ENCODE peak calls at places on chromosomes 13 and 19, in five cellular contexts. F is A549, H is K562, T is HepG2, K is SK-N-SH. I is an unnamed sample.

GRCh38 chr13:91014696-91015095 is 332.8 kb upstream of the MIR17HG start:
- DNase-seq in F (no peak), H (no peak), T (no peak), K (no peak), I (no peak)

GRCh38 chr13:50156140-50156539 is 140.9 kb downstream of the KCNRG start:
- DNase-seq in F (no peak), H (no peak), T (peak), K (no peak), I (no peak)

GRCh38 chr13:102197193-102197592 is 204.7 kb downstream of the FGF14 start:
- DNase-seq in F (peak), H (no peak), T (peak), K (no peak), I (no peak)

GRCh38 chr13:44710576-44710975 is 134.4 kb upstream of the TSC22D1 start:
- DNase-seq in F (peak), H (no peak), T (no peak), K (no peak), I (peak)

GRCh38 chr13:21673592-21674270 is 2.9 kb downstream of the FGF9 start:
- DNase-seq in F (peak), H (peak), T (no peak), K (peak), I (no peak)

GRCh38 chr13:31797154-31797775 is 57.9 kb downstream of the RXFP2 start:
- DNase-seq in F (peak), H (peak), T (peak), K (peak), I (no peak)

GRCh38 chr19:17860331-17860992 is 752 bp downstream of the RPL18A start:
- DNase-seq in F (no peak), H (no peak), T (no peak), K (no peak), I (no peak)

GRCh38 chr19:50537306-50537685 is 23.6 kb upstream of the ASPDH start:
- DNase-seq in F (no peak), H (no peak), T (no peak), K (no peak), I (no peak)

GRCh38 chr19:52322429-52322828 is 13.6 kb upstream of the ZNF610 start:
- DNase-seq in F (no peak), H (no peak), T (no peak), K (no peak), I (no peak)

GRCh38 chr13:99360696-99361095 is 53.5 kb upstream of the GPR183 start:
- DNase-seq in F (no peak), H (no peak), T (no peak), K (no peak), I (no peak)

GRCh38 chr13:25753976-25754375 is 297.8 kb downstream of the SHISA2 start:
- DNase-seq in F (no peak), H (no peak), T (no peak), K (no peak), I (no peak)

GRCh38 chr19:7224205-7224833 is 69.9 kb downstream of the INSR start:
- DNase-seq in F (no peak), H (no peak), T (peak), K (no peak), I (no peak)

GRCh38 chr19:24060687-24061356 is 26.2 kb upstream of the ZNF254 start:
- DNase-seq in F (no peak), H (no peak), T (no peak), K (no peak), I (no peak)

GRCh38 chr19:43584484-43584883 is 8.9 kb downstream of the PINLYP start:
- DNase-seq in F (no peak), H (no peak), T (no peak), K (no peak), I (no peak)

GRCh38 chr13:83125791-83126190 is 756.5 kb downstream of the SLITRK1 start:
- DNase-seq in F (no peak), H (no peak), T (no peak), K (no peak), I (no peak)

GRCh38 chr13:95288899-95289500 is 12.3 kb downstream of the ABCC4 start:
- DNase-seq in F (no peak), H (no peak), T (no peak), K (no peak), I (no peak)

GRCh38 chr13:99967884-99968520 is 3.6 kb downstream of the ZIC5 start:
- DNase-seq in F (peak), H (no peak), T (no peak), K (peak), I (no peak)

GRCh38 chr19:29432677-29433076 is 93.1 kb upstream of the VSTM2B start:
- DNase-seq in F (no peak), H (no peak), T (no peak), K (no peak), I (no peak)

GRCh38 chr13:50617134-50617721 is 226.3 kb downstream of the DLEU7 start:
- DNase-seq in F (peak), H (no peak), T (no peak), K (no peak), I (no peak)

GRCh38 chr19:55674459-55674840 is 576 bp upstream of the EPN1 start:
- DNase-seq in F (no peak), H (no peak), T (no peak), K (no peak), I (no peak)

GRCh38 chr13:99605417-99606321 is 104.4 kb downstream of the TM9SF2 start:
- DNase-seq in F (peak), H (peak), T (peak), K (peak), I (no peak)

GRCh38 chr13:91017669-91018053 is 329.8 kb upstream of the MIR17HG start:
- DNase-seq in F (peak), H (no peak), T (no peak), K (no peak), I (no peak)

GRCh38 chr19:54114340-54114826 is 1.1 kb downstream of the TFPT start:
- DNase-seq in F (no peak), H (no peak), T (no peak), K (peak), I (no peak)

DNA sequence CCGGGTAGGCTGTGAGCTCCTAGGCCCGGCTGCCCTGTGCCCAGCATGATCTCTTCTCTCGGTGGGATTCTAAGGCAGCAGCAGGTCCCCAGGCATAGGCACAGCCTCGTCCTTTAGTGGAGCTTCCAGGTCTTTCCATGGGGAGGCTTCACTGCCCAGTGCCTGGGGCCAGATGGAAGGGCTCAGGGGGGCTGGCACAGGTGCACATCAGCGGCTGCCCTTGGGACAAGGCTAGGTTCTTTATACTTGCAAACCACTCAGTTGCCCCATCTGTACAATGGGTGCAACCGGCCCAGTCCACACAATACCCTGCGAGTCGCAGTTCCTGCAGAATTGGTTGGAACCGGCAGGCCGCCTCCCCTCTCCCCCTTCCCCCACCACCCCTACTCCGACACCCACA is 14.2 kb downstream of the KCTD15 start:
- DNase-seq in F (no peak), H (no peak), T (no peak), K (no peak), I (no peak)
- TF ChIP-seq SMC3 in F (no peak), H (no peak), T (no peak), K (no peak), I (no peak)

DNA sequence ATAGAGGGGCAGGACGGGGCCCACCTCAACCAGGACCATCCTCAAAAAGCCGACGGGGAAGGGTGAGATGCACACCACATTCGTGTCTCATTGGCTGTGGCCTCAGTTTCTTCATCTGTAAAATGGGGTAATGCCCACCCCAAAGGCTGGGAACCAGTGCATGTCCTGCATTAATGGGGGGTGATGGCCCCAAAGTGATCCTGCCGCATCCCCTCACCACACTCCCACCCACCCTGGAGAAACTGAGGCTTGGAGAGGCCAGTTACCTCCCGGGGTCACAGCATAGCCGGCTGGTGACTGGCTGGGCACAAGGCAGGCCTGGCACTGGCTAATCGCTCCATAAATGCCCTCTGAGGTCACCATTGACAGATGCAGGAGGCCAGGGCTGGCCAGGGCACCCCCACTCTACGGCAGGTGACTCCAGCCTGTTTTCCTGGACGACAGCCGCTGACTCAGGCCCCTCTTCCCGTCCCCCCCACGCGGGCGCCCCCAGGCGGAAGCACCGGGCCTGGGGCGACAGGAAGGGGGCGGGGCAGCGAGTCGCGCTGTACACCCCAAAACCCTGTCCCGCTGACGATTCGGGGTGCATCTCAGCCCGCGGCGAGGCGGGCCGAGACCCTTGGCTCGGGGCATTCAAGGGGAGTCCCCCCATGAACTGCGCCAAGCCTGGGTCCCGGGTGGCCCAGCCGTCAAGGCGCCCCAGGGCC is 483 bp upstream of the MIDN start:
- DNase-seq in F (peak), H (peak), T (peak), K (peak), I (no peak)
- TF ChIP-seq CHD2 in F (no peak), H (peak), T (peak), K (no peak), I (no peak)

DNA sequence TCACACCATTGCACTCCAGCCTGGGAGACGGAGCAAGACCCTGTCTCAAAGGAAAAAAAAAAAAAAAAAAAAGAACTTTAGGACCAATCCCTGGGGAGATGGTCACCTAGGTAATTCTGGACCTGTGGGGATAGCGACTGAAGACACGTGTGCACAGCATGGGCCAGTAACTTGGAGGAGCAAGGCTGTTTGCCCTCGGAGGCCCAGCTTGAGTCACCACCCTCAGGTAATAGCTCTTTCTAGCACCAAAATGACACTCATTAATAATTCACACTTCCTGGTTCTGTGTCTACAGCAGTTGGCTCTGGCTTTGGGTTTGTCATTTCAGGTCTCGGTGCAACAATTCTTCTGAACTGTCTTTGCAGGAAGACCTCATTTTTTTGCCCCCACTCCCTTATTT is 4.0 kb upstream of the ATP11A start:
- DNase-seq in F (no peak), H (no peak), T (no peak), K (no peak), I (no peak)
- TF ChIP-seq SMC3 in F (no peak), H (no peak), T (no peak), K (no peak), I (no peak)

DNA sequence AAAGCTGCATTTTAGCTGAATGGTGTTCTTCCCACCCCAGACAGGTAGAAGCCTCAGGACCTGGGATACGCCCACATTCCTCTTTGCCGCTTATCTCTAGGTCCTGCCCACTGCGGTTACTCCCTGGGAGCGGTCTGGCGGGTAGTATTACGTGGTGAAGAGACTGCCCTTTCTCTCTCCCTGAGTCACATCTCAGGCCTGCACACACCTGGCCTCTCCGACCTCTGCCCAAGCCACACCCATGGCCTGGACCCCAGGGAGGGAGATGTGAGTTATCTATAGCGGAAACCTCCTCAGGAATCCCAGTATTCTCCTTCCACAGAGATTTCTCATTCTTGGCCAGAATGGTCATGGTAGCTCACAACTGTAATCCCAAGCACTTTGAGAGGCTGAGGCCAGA is 17.3 kb downstream of the RHPN2 start:
- DNase-seq in F (peak), H (peak), T (no peak), K (no peak), I (no peak)
- TF ChIP-seq CHD2 in F (no peak), H (no peak), T (no peak), K (no peak), I (no peak)

GRCh38 chr13:110635405-110636002 is 20.2 kb downstream of the NAXD start:
- DNase-seq in F (no peak), H (no peak), T (no peak), K (no peak), I (no peak)

GRCh38 chr13:110636053-110636475 is 20.7 kb downstream of the NAXD start:
- DNase-seq in F (no peak), H (no peak), T (no peak), K (no peak), I (no peak)

GRCh38 chr13:110633776-110634175 is 18.4 kb downstream of the NAXD start:
- DNase-seq in F (no peak), H (no peak), T (no peak), K (no peak), I (no peak)

GRCh38 chr13:110636701-110637201 is 21.4 kb downstream of the NAXD start:
- DNase-seq in F (no peak), H (no peak), T (no peak), K (no peak), I (no peak)

DNA sequence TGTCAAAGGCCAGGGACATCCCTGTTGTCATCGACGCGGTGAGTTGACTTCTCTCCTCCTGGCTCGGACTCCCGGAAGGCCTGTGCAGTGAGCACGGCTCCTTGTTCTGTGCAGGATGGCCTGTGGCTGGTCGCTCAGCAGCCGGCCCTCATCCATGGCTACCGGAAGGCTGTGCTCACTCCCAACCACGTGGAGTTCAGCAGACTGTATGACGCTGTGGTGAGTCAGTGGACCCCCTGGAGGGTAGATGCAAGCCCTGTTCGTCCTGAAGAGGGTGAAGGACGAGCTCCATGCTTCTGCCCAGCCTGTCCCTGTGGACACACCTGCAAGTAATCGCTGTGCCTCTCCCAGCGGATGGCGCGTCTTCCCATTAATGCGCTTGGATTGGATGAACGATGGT is 19.2 kb downstream of the NAXD start:
- DNase-seq in F (peak), H (no peak), T (no peak), K (no peak), I (no peak)
- TF ChIP-seq SMC3 in F (no peak), H (no peak), T (no peak), K (no peak), I (no peak)